ENCODE peak calls at places on chromosomes 5 and 9, in eight cellular contexts. One of them, this sample, is unnamed.

GRCh38 chr5:134132372-134133212 is 18.1 kb downstream of the TCF7 start:
- DNase-seq in mesothelial cell of epicardium: no peak
- DNase-seq in NCI-H1417: no peak
- DNase-seq in stimulated activated CD4-positive, alpha-beta T cell treated with anti-CD3 and anti-CD28 coated beads, TNF-alpha, amount 100 ng/mL, for 4 hours: peak
- DNase-seq in NCI-H1092: no peak
- DNase-seq in HEK293T: no peak
- DNase-seq in activated effector memory CD4-positive, alpha-beta T cell treated with anti-CD3 and anti-CD28 coated beads, Interleukin-2, amount 50 U/mL, for 16 hours: peak
- DNase-seq in activated naive CD4-positive, alpha-beta T cell treated with Interleukin-2 at 50 U/mL for 16 hours: peak
- DNase-seq in this sample: no peak

GRCh38 chr9:133285252-133285775 is 10.3 kb upstream of the ABO start:
- DNase-seq in mesothelial cell of epicardium: no peak
- DNase-seq in NCI-H1417: no peak
- DNase-seq in stimulated activated CD4-positive, alpha-beta T cell treated with anti-CD3 and anti-CD28 coated beads, TNF-alpha, amount 100 ng/mL, for 4 hours: no peak
- DNase-seq in NCI-H1092: no peak
- DNase-seq in HEK293T: no peak
- DNase-seq in activated effector memory CD4-positive, alpha-beta T cell treated with anti-CD3 and anti-CD28 coated beads, Interleukin-2, amount 50 U/mL, for 16 hours: no peak
- DNase-seq in activated naive CD4-positive, alpha-beta T cell treated with Interleukin-2 at 50 U/mL for 16 hours: no peak
- DNase-seq in this sample: no peak

GRCh38 chr5:148732692-148733091 is 78.4 kb upstream of the HTR4 start:
- DNase-seq in mesothelial cell of epicardium: no peak
- DNase-seq in NCI-H1417: no peak
- DNase-seq in stimulated activated CD4-positive, alpha-beta T cell treated with anti-CD3 and anti-CD28 coated beads, TNF-alpha, amount 100 ng/mL, for 4 hours: no peak
- DNase-seq in NCI-H1092: no peak
- DNase-seq in HEK293T: no peak
- DNase-seq in activated effector memory CD4-positive, alpha-beta T cell treated with anti-CD3 and anti-CD28 coated beads, Interleukin-2, amount 50 U/mL, for 16 hours: no peak
- DNase-seq in activated naive CD4-positive, alpha-beta T cell treated with Interleukin-2 at 50 U/mL for 16 hours: no peak
- DNase-seq in this sample: no peak

GRCh38 chr9:127177682-127178265 is 55.3 kb upstream of the ANGPTL2 start:
- DNase-seq in mesothelial cell of epicardium: peak
- DNase-seq in NCI-H1417: no peak
- DNase-seq in stimulated activated CD4-positive, alpha-beta T cell treated with anti-CD3 and anti-CD28 coated beads, TNF-alpha, amount 100 ng/mL, for 4 hours: no peak
- DNase-seq in NCI-H1092: no peak
- DNase-seq in HEK293T: no peak
- DNase-seq in activated effector memory CD4-positive, alpha-beta T cell treated with anti-CD3 and anti-CD28 coated beads, Interleukin-2, amount 50 U/mL, for 16 hours: peak
- DNase-seq in activated naive CD4-positive, alpha-beta T cell treated with Interleukin-2 at 50 U/mL for 16 hours: no peak
- DNase-seq in this sample: no peak

GRCh38 chr9:134181648-134182034 is 17.3 kb upstream of the RNU6ATAC start:
- DNase-seq in mesothelial cell of epicardium: no peak
- DNase-seq in NCI-H1417: no peak
- DNase-seq in stimulated activated CD4-positive, alpha-beta T cell treated with anti-CD3 and anti-CD28 coated beads, TNF-alpha, amount 100 ng/mL, for 4 hours: no peak
- DNase-seq in NCI-H1092: no peak
- DNase-seq in HEK293T: no peak
- DNase-seq in activated effector memory CD4-positive, alpha-beta T cell treated with anti-CD3 and anti-CD28 coated beads, Interleukin-2, amount 50 U/mL, for 16 hours: peak
- DNase-seq in activated naive CD4-positive, alpha-beta T cell treated with Interleukin-2 at 50 U/mL for 16 hours: no peak
- DNase-seq in this sample: no peak

GRCh38 chr5:133336121-133336968 is 276.0 kb downstream of the FSTL4 start:
- DNase-seq in mesothelial cell of epicardium: no peak
- DNase-seq in NCI-H1417: no peak
- DNase-seq in stimulated activated CD4-positive, alpha-beta T cell treated with anti-CD3 and anti-CD28 coated beads, TNF-alpha, amount 100 ng/mL, for 4 hours: no peak
- DNase-seq in NCI-H1092: no peak
- DNase-seq in HEK293T: no peak
- DNase-seq in activated effector memory CD4-positive, alpha-beta T cell treated with anti-CD3 and anti-CD28 coated beads, Interleukin-2, amount 50 U/mL, for 16 hours: no peak
- DNase-seq in activated naive CD4-positive, alpha-beta T cell treated with Interleukin-2 at 50 U/mL for 16 hours: no peak
- DNase-seq in this sample: no peak

GRCh38 chr5:66891184-66891925 is 295.2 kb downstream of the MAST4 start:
- DNase-seq in mesothelial cell of epicardium: no peak
- DNase-seq in NCI-H1417: no peak
- DNase-seq in stimulated activated CD4-positive, alpha-beta T cell treated with anti-CD3 and anti-CD28 coated beads, TNF-alpha, amount 100 ng/mL, for 4 hours: no peak
- DNase-seq in NCI-H1092: no peak
- DNase-seq in HEK293T: no peak
- DNase-seq in activated effector memory CD4-positive, alpha-beta T cell treated with anti-CD3 and anti-CD28 coated beads, Interleukin-2, amount 50 U/mL, for 16 hours: no peak
- DNase-seq in activated naive CD4-positive, alpha-beta T cell treated with Interleukin-2 at 50 U/mL for 16 hours: no peak
- DNase-seq in this sample: no peak

GRCh38 chr5:142110046-142110531 is 1.5 kb downstream of the NDFIP1 start:
- DNase-seq in mesothelial cell of epicardium: no peak
- DNase-seq in NCI-H1417: no peak
- DNase-seq in stimulated activated CD4-positive, alpha-beta T cell treated with anti-CD3 and anti-CD28 coated beads, TNF-alpha, amount 100 ng/mL, for 4 hours: no peak
- DNase-seq in NCI-H1092: no peak
- DNase-seq in HEK293T: no peak
- DNase-seq in activated effector memory CD4-positive, alpha-beta T cell treated with anti-CD3 and anti-CD28 coated beads, Interleukin-2, amount 50 U/mL, for 16 hours: no peak
- DNase-seq in activated naive CD4-positive, alpha-beta T cell treated with Interleukin-2 at 50 U/mL for 16 hours: no peak
- DNase-seq in this sample: no peak

GRCh38 chr9:706606-707451 is 134.7 kb upstream of the DMRT1 start:
- DNase-seq in mesothelial cell of epicardium: peak
- DNase-seq in NCI-H1417: no peak
- DNase-seq in stimulated activated CD4-positive, alpha-beta T cell treated with anti-CD3 and anti-CD28 coated beads, TNF-alpha, amount 100 ng/mL, for 4 hours: no peak
- DNase-seq in NCI-H1092: no peak
- DNase-seq in HEK293T: no peak
- DNase-seq in activated effector memory CD4-positive, alpha-beta T cell treated with anti-CD3 and anti-CD28 coated beads, Interleukin-2, amount 50 U/mL, for 16 hours: peak
- DNase-seq in activated naive CD4-positive, alpha-beta T cell treated with Interleukin-2 at 50 U/mL for 16 hours: peak
- DNase-seq in this sample: no peak

GRCh38 chr9:136311433-136312375 is 7.8 kb upstream of the CCDC187 start:
- DNase-seq in mesothelial cell of epicardium: no peak
- DNase-seq in NCI-H1417: peak
- DNase-seq in stimulated activated CD4-positive, alpha-beta T cell treated with anti-CD3 and anti-CD28 coated beads, TNF-alpha, amount 100 ng/mL, for 4 hours: no peak
- DNase-seq in NCI-H1092: no peak
- DNase-seq in HEK293T: no peak
- DNase-seq in activated effector memory CD4-positive, alpha-beta T cell treated with anti-CD3 and anti-CD28 coated beads, Interleukin-2, amount 50 U/mL, for 16 hours: no peak
- DNase-seq in activated naive CD4-positive, alpha-beta T cell treated with Interleukin-2 at 50 U/mL for 16 hours: no peak
- DNase-seq in this sample: no peak

GRCh38 chr5:173627271-173627670 is 10.8 kb upstream of the BOD1 start:
- DNase-seq in mesothelial cell of epicardium: no peak
- DNase-seq in NCI-H1417: no peak
- DNase-seq in stimulated activated CD4-positive, alpha-beta T cell treated with anti-CD3 and anti-CD28 coated beads, TNF-alpha, amount 100 ng/mL, for 4 hours: no peak
- DNase-seq in NCI-H1092: no peak
- DNase-seq in HEK293T: no peak
- DNase-seq in activated effector memory CD4-positive, alpha-beta T cell treated with anti-CD3 and anti-CD28 coated beads, Interleukin-2, amount 50 U/mL, for 16 hours: no peak
- DNase-seq in activated naive CD4-positive, alpha-beta T cell treated with Interleukin-2 at 50 U/mL for 16 hours: no peak
- DNase-seq in this sample: no peak

GRCh38 chr5:168086104-168086610 is 205.3 kb upstream of the WWC1 start:
- DNase-seq in mesothelial cell of epicardium: no peak
- DNase-seq in NCI-H1417: peak
- DNase-seq in stimulated activated CD4-positive, alpha-beta T cell treated with anti-CD3 and anti-CD28 coated beads, TNF-alpha, amount 100 ng/mL, for 4 hours: no peak
- DNase-seq in NCI-H1092: no peak
- DNase-seq in HEK293T: peak
- DNase-seq in activated effector memory CD4-positive, alpha-beta T cell treated with anti-CD3 and anti-CD28 coated beads, Interleukin-2, amount 50 U/mL, for 16 hours: no peak
- DNase-seq in activated naive CD4-positive, alpha-beta T cell treated with Interleukin-2 at 50 U/mL for 16 hours: no peak
- DNase-seq in this sample: peak

GRCh38 chr9:28363180-28363579 is 789.9 kb upstream of the C9orf72 start:
- DNase-seq in mesothelial cell of epicardium: no peak
- DNase-seq in NCI-H1417: no peak
- DNase-seq in stimulated activated CD4-positive, alpha-beta T cell treated with anti-CD3 and anti-CD28 coated beads, TNF-alpha, amount 100 ng/mL, for 4 hours: no peak
- DNase-seq in NCI-H1092: no peak
- DNase-seq in HEK293T: no peak
- DNase-seq in activated effector memory CD4-positive, alpha-beta T cell treated with anti-CD3 and anti-CD28 coated beads, Interleukin-2, amount 50 U/mL, for 16 hours: no peak
- DNase-seq in activated naive CD4-positive, alpha-beta T cell treated with Interleukin-2 at 50 U/mL for 16 hours: no peak
- DNase-seq in this sample: no peak

GRCh38 chr5:1660037-1660400 is 136.3 kb upstream of the LPCAT1 start:
- DNase-seq in mesothelial cell of epicardium: no peak
- DNase-seq in NCI-H1417: no peak
- DNase-seq in stimulated activated CD4-positive, alpha-beta T cell treated with anti-CD3 and anti-CD28 coated beads, TNF-alpha, amount 100 ng/mL, for 4 hours: no peak
- DNase-seq in NCI-H1092: no peak
- DNase-seq in HEK293T: no peak
- DNase-seq in activated effector memory CD4-positive, alpha-beta T cell treated with anti-CD3 and anti-CD28 coated beads, Interleukin-2, amount 50 U/mL, for 16 hours: no peak
- DNase-seq in activated naive CD4-positive, alpha-beta T cell treated with Interleukin-2 at 50 U/mL for 16 hours: no peak
- DNase-seq in this sample: no peak

GRCh38 chr5:56457887-56458451 is 224.8 kb upstream of the ANKRD55 start:
- DNase-seq in mesothelial cell of epicardium: no peak
- DNase-seq in NCI-H1417: no peak
- DNase-seq in stimulated activated CD4-positive, alpha-beta T cell treated with anti-CD3 and anti-CD28 coated beads, TNF-alpha, amount 100 ng/mL, for 4 hours: no peak
- DNase-seq in NCI-H1092: no peak
- DNase-seq in HEK293T: no peak
- DNase-seq in activated effector memory CD4-positive, alpha-beta T cell treated with anti-CD3 and anti-CD28 coated beads, Interleukin-2, amount 50 U/mL, for 16 hours: no peak
- DNase-seq in activated naive CD4-positive, alpha-beta T cell treated with Interleukin-2 at 50 U/mL for 16 hours: no peak
- DNase-seq in this sample: peak

GRCh38 chr9:1208185-1208584 is 158.0 kb downstream of the DMRT2 start:
- DNase-seq in mesothelial cell of epicardium: no peak
- DNase-seq in NCI-H1417: no peak
- DNase-seq in stimulated activated CD4-positive, alpha-beta T cell treated with anti-CD3 and anti-CD28 coated beads, TNF-alpha, amount 100 ng/mL, for 4 hours: no peak
- DNase-seq in NCI-H1092: no peak
- DNase-seq in HEK293T: no peak
- DNase-seq in activated effector memory CD4-positive, alpha-beta T cell treated with anti-CD3 and anti-CD28 coated beads, Interleukin-2, amount 50 U/mL, for 16 hours: no peak
- DNase-seq in activated naive CD4-positive, alpha-beta T cell treated with Interleukin-2 at 50 U/mL for 16 hours: no peak
- DNase-seq in this sample: peak

GRCh38 chr9:94656190-94656589 is 16.9 kb upstream of the FBP1 start:
- DNase-seq in mesothelial cell of epicardium: no peak
- DNase-seq in NCI-H1417: no peak
- DNase-seq in stimulated activated CD4-positive, alpha-beta T cell treated with anti-CD3 and anti-CD28 coated beads, TNF-alpha, amount 100 ng/mL, for 4 hours: no peak
- DNase-seq in NCI-H1092: no peak
- DNase-seq in HEK293T: no peak
- DNase-seq in activated effector memory CD4-positive, alpha-beta T cell treated with anti-CD3 and anti-CD28 coated beads, Interleukin-2, amount 50 U/mL, for 16 hours: peak
- DNase-seq in activated naive CD4-positive, alpha-beta T cell treated with Interleukin-2 at 50 U/mL for 16 hours: peak
- DNase-seq in this sample: no peak

GRCh38 chr5:158905281-158905680 is 194.4 kb downstream of the EBF1 start:
- DNase-seq in mesothelial cell of epicardium: no peak
- DNase-seq in NCI-H1417: no peak
- DNase-seq in stimulated activated CD4-positive, alpha-beta T cell treated with anti-CD3 and anti-CD28 coated beads, TNF-alpha, amount 100 ng/mL, for 4 hours: no peak
- DNase-seq in NCI-H1092: no peak
- DNase-seq in HEK293T: no peak
- DNase-seq in activated effector memory CD4-positive, alpha-beta T cell treated with anti-CD3 and anti-CD28 coated beads, Interleukin-2, amount 50 U/mL, for 16 hours: no peak
- DNase-seq in activated naive CD4-positive, alpha-beta T cell treated with Interleukin-2 at 50 U/mL for 16 hours: no peak
- DNase-seq in this sample: no peak

GRCh38 chr9:9881692-9882091 is 731.1 kb downstream of the PTPRD start:
- DNase-seq in mesothelial cell of epicardium: no peak
- DNase-seq in NCI-H1417: no peak
- DNase-seq in stimulated activated CD4-positive, alpha-beta T cell treated with anti-CD3 and anti-CD28 coated beads, TNF-alpha, amount 100 ng/mL, for 4 hours: no peak
- DNase-seq in NCI-H1092: no peak
- DNase-seq in HEK293T: no peak
- DNase-seq in activated effector memory CD4-positive, alpha-beta T cell treated with anti-CD3 and anti-CD28 coated beads, Interleukin-2, amount 50 U/mL, for 16 hours: no peak
- DNase-seq in activated naive CD4-positive, alpha-beta T cell treated with Interleukin-2 at 50 U/mL for 16 hours: no peak
- DNase-seq in this sample: no peak

GRCh38 chr5:89816038-89816437 is 593.5 kb downstream of the CETN3 start:
- DNase-seq in mesothelial cell of epicardium: no peak
- DNase-seq in NCI-H1417: no peak
- DNase-seq in stimulated activated CD4-positive, alpha-beta T cell treated with anti-CD3 and anti-CD28 coated beads, TNF-alpha, amount 100 ng/mL, for 4 hours: no peak
- DNase-seq in NCI-H1092: no peak
- DNase-seq in HEK293T: no peak
- DNase-seq in activated effector memory CD4-positive, alpha-beta T cell treated with anti-CD3 and anti-CD28 coated beads, Interleukin-2, amount 50 U/mL, for 16 hours: no peak
- DNase-seq in activated naive CD4-positive, alpha-beta T cell treated with Interleukin-2 at 50 U/mL for 16 hours: no peak
- DNase-seq in this sample: no peak